ENCODE peak calls at places on chromosomes 11 and 22, in four cellular contexts. V, S, A and C are unnamed samples.

GRCh38 chr11:112352907-112353306 is 92.2 kb upstream of the PLET1 start:
- DNase-seq in A (no peak), S (no peak), V (no peak), C (no peak)

GRCh38 chr11:120630100-120630499 is 118.6 kb downstream of the GRIK4 start:
- DNase-seq in A (no peak), S (no peak), V (no peak), C (no peak)

GRCh38 chr11:59261150-59261549 is 48.4 kb upstream of the MPEG1 start:
- DNase-seq in S (no peak), V (no peak), A (no peak), C (no peak)

GRCh38 chr11:76836613-76837291 is 24.0 kb upstream of the ACER3 start:
- DNase-seq in V (no peak), S (no peak), A (no peak), C (no peak)

GRCh38 chr11:124961972-124962609 is 8.1 kb downstream of the CCDC15 start:
- DNase-seq in V (peak), S (peak), A (peak), C (peak)

GRCh38 chr11:13135385-13136271 is 126.5 kb downstream of the RASSF10 start:
- DNase-seq in A (peak), V (peak), S (no peak), C (no peak)

GRCh38 chr11:61904539-61905048 is 12.8 kb downstream of the RAB3IL1 start:
- DNase-seq in S (no peak), A (no peak), V (peak), C (no peak)

GRCh38 chr22:30718491-30718890 is 23.8 kb downstream of the OSBP2 start:
- DNase-seq in V (no peak), A (no peak), S (no peak), C (no peak)

GRCh38 chr11:93738647-93739081 is 2.6 kb downstream of the TAF1D start:
- DNase-seq in S (no peak), V (no peak), A (no peak), C (no peak)

GRCh38 chr11:3130269-3131071 is 34.6 kb downstream of the OSBPL5 start:
- DNase-seq in A (no peak), S (no peak), V (no peak), C (no peak)

GRCh38 chr11:96098511-96099241 is 174.8 kb upstream of the MTMR2 start:
- DNase-seq in A (peak), S (no peak), V (no peak), C (no peak)

GRCh38 chr11:113014731-113015455 is 53.7 kb downstream of the NCAM1 start:
- DNase-seq in V (peak), A (peak), S (no peak), C (no peak)

GRCh38 chr11:111148953-111149352 is 96.6 kb upstream of the POU2AF2 start:
- DNase-seq in A (peak), V (no peak), S (no peak), C (no peak)

GRCh38 chr11:134027671-134028070 is 41.2 kb upstream of the JAM3 start:
- DNase-seq in S (no peak), A (no peak), V (no peak), C (peak)

DNA sequence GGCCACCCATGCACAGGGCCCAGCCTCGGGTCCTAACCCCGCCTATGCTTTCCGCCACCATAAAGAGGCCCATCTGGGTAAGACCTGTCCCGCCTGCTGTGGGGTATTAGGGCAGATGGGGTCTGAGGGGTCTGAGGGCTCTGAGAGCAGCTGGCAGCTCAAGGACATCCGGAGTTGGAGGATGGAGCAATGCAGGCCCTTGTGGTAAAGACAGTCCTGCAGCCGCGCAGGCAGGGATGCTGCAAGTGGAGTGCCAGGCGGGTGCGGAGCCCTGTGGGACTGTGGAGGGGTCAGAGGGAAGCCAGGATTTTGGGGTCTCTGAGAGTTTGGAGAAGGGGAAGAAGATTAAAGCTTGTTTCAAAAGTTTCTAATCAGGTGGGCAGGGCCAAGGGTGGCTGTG is 81.3 kb upstream of the PITPNB start:
- DNase-seq in A (no peak), V (no peak), S (no peak), C (no peak)
- TF ChIP-seq EZH2 in A (no peak), V (no peak), S (no peak), C (no peak)

DNA sequence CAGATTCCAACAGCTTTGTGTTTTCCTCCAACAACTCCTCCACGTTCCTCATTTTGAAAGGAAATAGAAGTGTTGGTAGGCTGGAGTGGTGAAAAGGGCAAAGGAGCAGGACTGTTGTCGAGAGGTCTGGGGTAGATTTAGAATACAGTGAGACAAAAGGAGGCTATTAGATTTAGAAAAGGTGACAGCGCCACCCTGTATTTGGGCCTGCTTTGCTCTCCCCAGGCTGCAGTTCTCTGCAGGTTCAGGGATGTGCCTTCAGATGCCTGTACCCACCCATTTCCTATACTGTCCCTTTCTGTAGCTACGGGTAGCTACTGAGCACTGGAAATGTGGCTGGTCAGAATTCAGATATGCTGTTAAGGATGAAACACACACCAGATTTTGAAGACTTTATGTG is 20.8 kb downstream of the MMP13 start:
- DNase-seq in A (no peak), S (no peak), V (peak), C (no peak)
- H2AFZ ChIP-seq in A (no peak), S (no peak), V (no peak), C (no peak)

GRCh38 chr11:43576834-43577521 is 103.6 kb upstream of the HSD17B12 start:
- DNase-seq in V (peak), A (peak), S (peak), C (peak)

GRCh38 chr11:43579919-43580276 is 100.6 kb upstream of the HSD17B12 start:
- DNase-seq in S (no peak), V (peak), A (no peak), C (no peak)

GRCh38 chr11:43579171-43579918 is 101.2 kb upstream of the HSD17B12 start:
- DNase-seq in S (no peak), V (peak), A (peak), C (no peak)

GRCh38 chr11:43577566-43578264 is 102.8 kb upstream of the HSD17B12 start:
- DNase-seq in A (no peak), V (no peak), S (no peak), C (no peak)

DNA sequence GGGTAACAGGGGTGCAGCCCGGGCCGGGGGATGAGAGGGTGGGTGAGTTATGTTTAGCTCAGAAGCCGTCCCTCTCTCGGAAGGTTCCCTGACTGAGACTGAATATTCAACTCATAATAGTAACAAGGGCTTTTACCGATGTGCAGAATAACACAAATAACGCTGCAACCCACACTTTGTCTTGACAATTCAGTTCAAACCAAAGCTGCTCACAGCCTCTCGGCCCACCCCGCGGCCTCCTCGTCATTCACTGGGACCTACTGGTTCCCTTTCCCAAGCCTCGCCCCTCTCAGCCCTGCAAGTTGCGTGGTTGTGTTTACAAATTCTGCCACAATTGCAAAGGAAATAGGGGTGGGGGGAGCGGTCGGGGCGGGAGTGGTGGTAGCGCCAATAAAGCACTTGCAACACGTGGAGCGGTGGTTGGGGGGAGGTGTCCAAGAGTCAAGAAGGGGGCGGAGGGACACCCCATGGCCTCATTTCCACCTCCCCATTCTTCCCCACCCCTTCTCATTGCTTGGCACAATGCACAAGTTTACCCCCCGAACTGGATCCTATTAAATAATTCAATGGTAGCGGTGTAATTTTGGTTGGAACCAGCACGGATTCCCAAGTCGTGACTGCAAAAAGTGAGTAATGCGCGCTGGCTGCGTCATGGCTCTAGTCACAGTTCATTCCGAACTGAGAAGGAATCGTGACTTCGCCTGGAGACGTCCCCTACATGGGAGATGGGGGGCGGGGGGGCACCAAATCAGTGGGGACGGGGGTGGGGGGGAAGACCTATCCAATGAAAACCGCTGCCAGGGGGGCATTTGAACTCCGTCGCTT is 102.0 kb upstream of the HSD17B12 start:
- DNase-seq in A (peak), V (peak), S (no peak), C (no peak)
- TF ChIP-seq EZH2 in A (no peak), V (peak), S (no peak), C (no peak)

DNA sequence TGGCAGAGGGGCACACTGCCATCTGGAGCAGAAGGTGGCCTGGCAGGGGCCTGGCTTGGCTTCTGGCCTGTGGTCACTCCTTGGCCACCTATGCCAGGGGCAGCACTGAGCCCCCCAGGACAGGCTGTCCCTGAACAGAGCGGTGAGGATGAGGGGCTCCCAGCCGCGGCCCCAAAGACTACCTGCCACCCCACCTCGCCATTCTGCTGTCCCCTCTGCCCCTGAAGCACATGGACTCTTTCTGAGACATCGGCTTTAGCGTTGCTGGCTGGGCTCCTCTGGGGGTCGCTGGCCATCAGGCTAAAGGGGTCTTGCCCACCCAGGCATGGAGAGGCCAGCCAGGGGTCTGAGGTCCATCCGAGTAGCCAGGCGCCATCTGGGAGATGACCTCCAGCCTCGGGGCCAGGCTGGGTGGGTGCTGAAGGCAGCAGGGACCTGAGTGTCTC is 87.8 kb downstream of the WNT7B start:
- DNase-seq in A (no peak), V (no peak), S (no peak), C (no peak)
- H2AFZ ChIP-seq in A (no peak), V (peak), S (no peak), C (no peak)

GRCh38 chr11:131460931-131461330 is 90.5 kb downstream of the NTM start:
- DNase-seq in A (no peak), S (no peak), V (no peak), C (no peak)
- TF ChIP-seq EZH2 in A (no peak), S (no peak), V (no peak), C (no peak)

GRCh38 chr22:24695958-24696511 is 78.5 kb downstream of the PIWIL3 start:
- DNase-seq in V (peak), A (peak), S (peak), C (peak)
- H2AFZ ChIP-seq in V (no peak), A (no peak), S (peak), C (peak)

DNA sequence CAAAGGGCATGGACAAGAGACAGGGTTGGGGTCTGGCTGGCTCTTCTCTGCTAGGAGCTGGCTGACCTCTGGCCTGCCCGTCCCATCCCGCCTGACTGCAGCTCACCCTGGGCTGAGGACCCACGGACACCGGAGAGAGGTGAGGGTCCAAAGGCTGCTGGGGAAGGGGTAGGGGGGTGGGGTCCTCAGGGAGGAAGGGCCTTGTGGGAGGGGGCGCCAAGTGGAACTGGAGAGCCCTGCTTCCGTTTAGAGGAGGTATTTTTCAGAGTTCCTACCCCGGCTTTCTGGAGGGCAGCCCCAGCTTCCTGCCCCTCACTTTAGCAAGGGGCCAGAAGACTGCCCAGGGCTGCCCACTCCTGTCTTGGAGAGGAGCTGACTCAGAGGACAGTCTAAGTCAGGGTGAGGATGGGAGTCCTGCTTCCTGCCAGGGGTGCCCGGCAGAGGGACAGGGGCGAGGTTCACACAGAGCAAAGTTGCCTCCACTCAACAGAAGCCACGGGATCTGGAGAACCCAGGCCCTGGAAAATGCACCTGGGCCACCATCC is 7.1 kb downstream of the LARGE2 start:
- DNase-seq in V (no peak), S (no peak), A (no peak), C (no peak)
- TF ChIP-seq EZH2 in V (no peak), S (no peak), A (no peak), C (no peak)